ENCODE peak calls at places on chromosomes 5 and 9, in seven cellular contexts. C, D, N, V, A, T and B are unnamed samples.

GRCh38 chr9:125637264-125637663 is 69.7 kb downstream of the MAPKAP1 start:
- DNase-seq in C (no peak), D (no peak), N (no peak), V (no peak), A (no peak), T (no peak), B (no peak)

GRCh38 chr5:63262191-63262981 is 683.8 kb downstream of the LRRC70 start:
- DNase-seq in C (no peak), D (no peak), N (no peak), V (no peak), A (no peak), T (no peak), B (no peak)

GRCh38 chr5:154475613-154476342 is 2.2 kb downstream of the HAND1 start:
- DNase-seq in C (no peak), D (no peak), N (no peak), V (no peak), A (no peak), T (no peak), B (no peak)

GRCh38 chr9:91044354-91044753 is 242.7 kb downstream of the SYK start:
- DNase-seq in C (no peak), D (no peak), N (no peak), V (no peak), A (no peak), T (no peak), B (no peak)

GRCh38 chr9:34797367-34797766 is 87.4 kb upstream of the CCL21 start:
- DNase-seq in C (no peak), D (no peak), N (no peak), V (no peak), A (no peak), T (no peak), B (no peak)

GRCh38 chr5:5967373-5967772 is 411.0 kb downstream of the MED10 start:
- DNase-seq in C (no peak), D (no peak), N (no peak), V (no peak), A (no peak), T (no peak), B (no peak)

GRCh38 chr9:5587024-5587423 is 41.9 kb upstream of the RIC1 start:
- DNase-seq in C (no peak), D (no peak), N (no peak), V (no peak), A (no peak), T (no peak), B (peak)

GRCh38 chr5:29304555-29304954 is 1888.9 kb upstream of the CDH6 start:
- DNase-seq in C (no peak), D (no peak), N (no peak), V (no peak), A (no peak), T (no peak), B (no peak)

GRCh38 chr9:37542895-37543294 is 33.3 kb downstream of the FBXO10 start:
- DNase-seq in C (no peak), D (no peak), N (no peak), V (no peak), A (no peak), T (no peak), B (no peak)

GRCh38 chr9:3951266-3951665 is 348.6 kb downstream of the GLIS3 start:
- DNase-seq in C (no peak), D (no peak), N (no peak), V (no peak), A (no peak), T (no peak), B (no peak)

GRCh38 chr5:180645609-180646204 is 3.7 kb downstream of the FLT4 start:
- DNase-seq in C (no peak), D (no peak), N (no peak), V (no peak), A (no peak), T (no peak), B (no peak)

GRCh38 chr9:109793921-109794320 is 13.9 kb downstream of the PALM2AKAP2 start:
- DNase-seq in C (no peak), D (no peak), N (no peak), V (no peak), A (no peak), T (no peak), B (no peak)

GRCh38 chr5:128693779-128694178 is 155.7 kb upstream of the FBN2 start:
- DNase-seq in C (no peak), D (no peak), N (no peak), V (no peak), A (no peak), T (no peak), B (no peak)

GRCh38 chr9:7149258-7149657 is 391.5 kb downstream of the KDM4C start:
- DNase-seq in C (no peak), D (no peak), N (peak), V (no peak), A (no peak), T (no peak), B (no peak)

GRCh38 chr5:84072339-84072738 is 312.3 kb downstream of the EDIL3 start:
- DNase-seq in C (no peak), D (no peak), N (no peak), V (no peak), A (no peak), T (no peak), B (no peak)

GRCh38 chr9:108855529-108855886 is 278 bp downstream of the ACTL7B start:
- DNase-seq in C (no peak), D (no peak), N (no peak), V (no peak), A (no peak), T (no peak), B (no peak)

GRCh38 chr5:96396878-96397277 is 36.2 kb downstream of the PCSK1 start:
- DNase-seq in C (no peak), D (no peak), N (no peak), V (peak), A (no peak), T (no peak), B (no peak)

GRCh38 chr9:130022566-130023146 is 20.3 kb downstream of the FNBP1 start:
- DNase-seq in C (no peak), D (no peak), N (no peak), V (no peak), A (no peak), T (no peak), B (no peak)

GRCh38 chr9:108078823-108079222 is 589.3 kb upstream of the KLF4 start:
- DNase-seq in C (no peak), D (no peak), N (no peak), V (peak), A (no peak), T (no peak), B (no peak)

GRCh38 chr5:88298425-88298824 is 29.8 kb upstream of the TMEM161B start:
- DNase-seq in C (no peak), D (no peak), N (no peak), V (no peak), A (no peak), T (no peak), B (no peak)

GRCh38 chr5:109876941-109877669 is 187.4 kb downstream of the MAN2A1 start:
- DNase-seq in C (no peak), D (no peak), N (no peak), V (no peak), A (no peak), T (no peak), B (peak)

GRCh38 chr5:17326600-17327037 is 109.2 kb downstream of the BASP1 start:
- DNase-seq in C (no peak), D (no peak), N (no peak), V (no peak), A (no peak), T (no peak), B (no peak)

GRCh38 chr5:168327451-168327850 is 36.0 kb downstream of the WWC1 start:
- DNase-seq in C (no peak), D (no peak), N (no peak), V (no peak), A (no peak), T (no peak), B (no peak)

GRCh38 chr5:105146867-105147266 is 1584.3 kb upstream of the NUDT12 start:
- DNase-seq in C (no peak), D (no peak), N (no peak), V (no peak), A (no peak), T (no peak), B (peak)

GRCh38 chr9:20884985-20885593 is 146.4 kb downstream of the HACD4 start:
- DNase-seq in C (peak), D (no peak), N (peak), V (peak), A (peak), T (peak), B (peak)

GRCh38 chr9:134339183-134339806 is 13.0 kb downstream of the RXRA start:
- DNase-seq in C (no peak), D (no peak), N (no peak), V (peak), A (no peak), T (no peak), B (no peak)

GRCh38 chr9:20242767-20243166 is 379.5 kb downstream of the MLLT3 start:
- DNase-seq in C (no peak), D (no peak), N (no peak), V (no peak), A (no peak), T (no peak), B (no peak)

GRCh38 chr9:131067625-131068024 is 28.7 kb upstream of the AIF1L start:
- DNase-seq in C (no peak), D (no peak), N (no peak), V (no peak), A (no peak), T (no peak), B (no peak)

GRCh38 chr5:124941051-124942049 is 194.9 kb upstream of the ZNF608 start:
- DNase-seq in C (no peak), D (no peak), N (no peak), V (no peak), A (no peak), T (no peak), B (no peak)

GRCh38 chr5:150781706-150782614 is 3.4 kb downstream of the SMIM3 start:
- DNase-seq in C (peak), D (peak), N (no peak), V (peak), A (no peak), T (peak), B (peak)

GRCh38 chr5:15082096-15082495 is 210.5 kb upstream of the ANKH start:
- DNase-seq in C (no peak), D (no peak), N (no peak), V (no peak), A (no peak), T (no peak), B (no peak)

GRCh38 chr5:115979628-115980041 is 17.4 kb downstream of the LVRN start:
- DNase-seq in C (no peak), D (no peak), N (no peak), V (no peak), A (no peak), T (no peak), B (no peak)

GRCh38 chr9:129422843-129423700 is 197.8 kb downstream of the C9orf50 start:
- DNase-seq in C (no peak), D (no peak), N (peak), V (no peak), A (no peak), T (no peak), B (no peak)

GRCh38 chr5:119945696-119946095 is 316.3 kb downstream of the FAM170A start:
- DNase-seq in C (no peak), D (no peak), N (no peak), V (no peak), A (no peak), T (no peak), B (no peak)

GRCh38 chr5:51488803-51489642 is 105.8 kb downstream of the ISL1 start:
- DNase-seq in C (no peak), D (no peak), N (no peak), V (no peak), A (no peak), T (no peak), B (no peak)

GRCh38 chr5:51479840-51480239 is 96.6 kb downstream of the ISL1 start:
- DNase-seq in C (no peak), D (no peak), N (no peak), V (no peak), A (no peak), T (no peak), B (no peak)

GRCh38 chr5:51486158-51486557 is 102.9 kb downstream of the ISL1 start:
- DNase-seq in C (no peak), D (no peak), N (no peak), V (no peak), A (no peak), T (no peak), B (no peak)

DNA sequence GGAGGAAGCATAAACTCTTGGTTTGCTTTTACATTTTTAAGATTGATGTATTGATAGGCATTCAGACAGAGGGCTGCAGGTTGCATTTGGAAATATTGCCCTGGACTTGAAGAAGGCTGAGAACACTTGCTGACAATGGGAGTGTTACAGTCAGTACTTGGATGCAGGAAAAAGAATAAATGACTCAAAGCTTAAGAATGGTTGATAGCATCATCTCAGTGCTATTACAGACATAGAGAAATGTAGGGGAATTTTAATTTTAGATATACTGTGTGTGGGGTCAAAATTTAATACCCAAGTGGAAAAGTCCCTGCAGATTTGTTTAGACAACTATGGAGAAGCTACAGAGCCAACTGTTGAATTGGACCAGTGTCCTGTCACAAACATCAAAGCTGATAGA is 101.1 kb downstream of the ISL1 start:
- DNase-seq in C (no peak), D (no peak), N (no peak), V (no peak), A (no peak), T (no peak), B (no peak)
- TF ChIP-seq POLR2A in C (no peak), D (no peak), N (no peak), V (no peak), A (no peak), T (no peak), B (no peak)

DNA sequence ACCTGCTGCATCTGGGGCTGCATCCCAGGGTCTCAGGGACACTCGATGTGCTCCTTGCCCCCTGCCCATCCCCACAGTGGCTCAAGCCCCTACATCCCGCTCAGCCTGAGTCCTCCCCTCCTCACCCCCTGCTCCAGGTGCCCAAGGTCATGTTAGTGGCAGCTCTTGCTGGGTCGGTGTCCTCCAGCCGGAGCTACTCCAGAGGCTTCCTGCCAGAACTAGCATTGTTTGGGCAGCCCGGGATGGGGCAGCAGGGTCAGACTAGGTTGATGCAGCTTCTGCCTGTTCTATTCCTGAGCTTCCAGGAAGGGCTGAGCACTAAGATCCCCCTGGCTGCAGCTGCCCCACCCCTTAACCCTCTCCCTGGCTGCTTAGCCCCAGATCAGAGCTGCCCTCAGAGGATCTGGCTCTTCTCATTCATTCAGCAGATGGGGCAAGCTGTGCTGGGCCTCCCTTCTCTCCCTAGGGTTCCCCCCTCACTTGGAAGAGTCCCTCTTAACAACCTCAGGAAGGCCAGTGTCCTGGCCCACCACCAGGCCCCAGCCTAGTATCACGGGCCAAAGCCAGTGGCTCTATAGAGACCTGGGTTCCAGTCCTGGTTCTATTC is 712 bp downstream of the RGS14 start:
- DNase-seq in C (no peak), D (no peak), N (no peak), V (no peak), A (no peak), T (no peak), B (no peak)
- TF ChIP-seq POLR2A in C (no peak), D (no peak), N (no peak), V (no peak), A (no peak), T (no peak), B (no peak)

GRCh38 chr5:133241179-133241728 is 189.4 kb downstream of the HSPA4 start:
- DNase-seq in C (no peak), D (no peak), N (peak), V (no peak), A (no peak), T (no peak), B (no peak)

GRCh38 chr5:133242221-133242835 is 190.5 kb downstream of the HSPA4 start:
- DNase-seq in C (no peak), D (no peak), N (peak), V (no peak), A (no peak), T (no peak), B (no peak)

GRCh38 chr5:133238426-133239205 is 186.8 kb downstream of the HSPA4 start:
- DNase-seq in C (no peak), D (no peak), N (peak), V (no peak), A (no peak), T (no peak), B (no peak)

GRCh38 chr5:133243196-133243595 is 191.4 kb downstream of the HSPA4 start:
- DNase-seq in C (no peak), D (no peak), N (no peak), V (no peak), A (no peak), T (no peak), B (no peak)

GRCh38 chr5:133240425-133241091 is 188.7 kb downstream of the HSPA4 start:
- DNase-seq in C (peak), D (peak), N (peak), V (peak), A (peak), T (peak), B (peak)
- TF ChIP-seq POLR2A in C (no peak), D (no peak), N (no peak), V (no peak), A (no peak), T (no peak), B (no peak)

DNA sequence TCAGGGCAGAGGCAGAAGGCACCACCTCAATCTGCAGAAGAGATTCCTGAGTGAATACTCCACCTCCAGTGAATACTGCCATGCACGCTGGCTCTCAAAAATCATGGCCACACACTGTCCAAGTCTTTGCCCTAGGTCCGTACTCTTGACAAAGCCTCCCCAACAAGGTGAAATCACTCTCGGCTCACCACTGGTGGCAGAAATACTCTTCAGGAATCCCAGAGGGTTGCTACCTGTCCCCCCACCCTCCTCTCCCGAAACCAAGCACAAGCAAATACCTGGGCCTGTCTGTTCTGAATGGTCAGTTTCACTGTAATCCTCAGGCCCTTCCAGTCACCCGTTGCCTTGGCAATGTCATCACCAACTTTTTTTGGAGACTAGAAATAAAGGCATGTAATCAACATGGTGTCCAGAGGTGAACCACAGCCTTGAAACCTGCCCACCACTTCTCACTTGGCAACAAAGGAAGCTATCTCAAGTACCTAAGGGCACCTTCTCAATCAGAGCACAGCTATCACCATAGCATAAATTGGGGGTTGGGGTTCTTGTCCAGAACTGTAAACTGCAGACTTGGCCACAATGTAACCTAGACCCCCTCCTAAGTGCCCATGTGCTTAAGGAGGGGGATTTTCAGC is 1.8 kb downstream of the RPL12 start:
- DNase-seq in C (no peak), D (no peak), N (no peak), V (no peak), A (no peak), T (no peak), B (no peak)
- TF ChIP-seq POLR2A in C (no peak), D (no peak), N (no peak), V (no peak), A (no peak), T (no peak), B (no peak)

DNA sequence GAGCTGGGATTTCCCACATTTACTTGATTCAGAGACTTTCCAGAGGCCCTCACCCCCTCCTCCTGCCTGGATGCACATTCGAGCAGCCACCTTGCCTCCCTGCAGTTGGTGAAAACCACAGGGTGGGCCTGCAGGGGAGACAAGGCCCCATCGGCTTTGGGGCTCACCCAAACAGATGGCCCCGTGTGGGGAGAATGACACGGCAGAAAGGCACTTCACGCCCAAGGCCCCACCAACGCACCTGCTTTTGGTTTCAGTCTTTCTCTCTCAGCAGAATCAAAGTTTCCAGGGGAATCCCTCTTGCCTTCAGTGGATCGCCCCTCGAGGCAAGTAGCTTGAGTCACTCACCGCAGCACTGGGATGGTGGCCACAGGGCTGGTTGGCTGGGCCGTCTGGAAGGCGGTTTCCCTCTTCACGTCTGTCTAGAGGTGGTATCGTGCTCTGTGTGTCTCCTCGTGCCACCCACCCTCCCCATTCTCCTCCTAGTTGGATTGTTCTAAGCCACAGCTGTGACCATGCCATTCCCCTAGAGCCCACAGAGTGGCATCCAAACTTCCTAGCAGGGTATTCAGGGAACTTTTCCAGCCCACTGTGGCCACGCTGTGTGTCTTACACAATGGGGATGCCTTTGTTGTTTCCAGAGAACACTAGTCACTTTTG is 31.8 kb downstream of the SEC61B start:
- DNase-seq in C (no peak), D (peak), N (peak), V (no peak), A (no peak), T (no peak), B (no peak)
- TF ChIP-seq POLR2A in C (no peak), D (no peak), N (no peak), V (no peak), A (no peak), T (no peak), B (no peak)

GRCh38 chr9:19048966-19049871 is at the start of gene RRAGA:
- DNase-seq in C (peak), D (peak), N (peak), V (peak), A (peak), T (peak), B (peak)
- TF ChIP-seq POLR2A in C (peak), D (no peak), N (peak), V (peak), A (peak), T (peak), B (peak)

GRCh38 chr9:127979015-127979332 is 1.8 kb downstream of the EEIG1 start:
- DNase-seq in C (no peak), D (no peak), N (no peak), V (no peak), A (no peak), T (no peak), B (no peak)

GRCh38 chr9:127981559-127982121 is 851 bp upstream of the EEIG1 start:
- DNase-seq in C (no peak), D (no peak), N (no peak), V (no peak), A (no peak), T (no peak), B (no peak)

GRCh38 chr9:127979333-127980055 is 1.3 kb downstream of the EEIG1 start:
- DNase-seq in C (peak), D (no peak), N (peak), V (no peak), A (no peak), T (peak), B (peak)

GRCh38 chr9:127980706-127981558 is at the start of gene EEIG1:
- DNase-seq in C (peak), D (peak), N (peak), V (peak), A (peak), T (peak), B (peak)

GRCh38 chr9:127980056-127980705 is 608 bp downstream of the EEIG1 start:
- DNase-seq in C (no peak), D (no peak), N (peak), V (peak), A (no peak), T (no peak), B (no peak)
- TF ChIP-seq POLR2A in C (peak), D (no peak), N (peak), V (peak), A (peak), T (peak), B (peak)